ENCODE peak calls at places on chromosome 7, in four cellular contexts. M is right cardiac atrium, V is neural progenitor cell, D is stomach. A is an unnamed sample. For H3K4me1, the result is how much of the 10 kb centered on the place peaks cover.

GRCh38 chr7:114851406-114852025 is 70.4 kb upstream of the MDFIC start:
- DNase-seq in M (no peak), D (no peak), V (no peak), A (no peak)

GRCh38 chr7:40824461-40824860 is 689.7 kb downstream of the SUGCT start:
- DNase-seq in D (no peak), V (no peak), M (no peak), A (no peak)

GRCh38 chr7:3722396-3722846 is 421.4 kb downstream of the SDK1 start:
- DNase-seq in V (peak), M (peak), D (no peak), A (no peak)

GRCh38 chr7:51346136-51346535 is 29.5 kb upstream of the COBL start:
- DNase-seq in V (no peak), M (no peak), D (no peak), A (no peak)

GRCh38 chr7:92832623-92833023 is 3.8 kb downstream of the CDK6 start:
- DNase-seq in V (no peak), D (no peak), M (no peak), A (no peak)

GRCh38 chr7:131443496-131443895 is 112.9 kb downstream of the PODXL start:
- DNase-seq in M (no peak), D (no peak), V (no peak), A (no peak)

GRCh38 chr7:74289660-74290589 is 718 bp downstream of the CLIP2 start:
- DNase-seq in M (peak), V (peak), D (peak), A (peak)

GRCh38 chr7:78149787-78150186 is 351.2 kb downstream of the PHTF2 start:
- DNase-seq in V (no peak), D (no peak), M (no peak), A (no peak)

GRCh38 chr7:26910221-26910620 is 45.8 kb upstream of the SKAP2 start:
- DNase-seq in V (no peak), M (no peak), D (no peak), A (no peak)

GRCh38 chr7:139731802-139732470 is 45.9 kb downstream of the HIPK2 start:
- DNase-seq in V (no peak), D (peak), M (peak), A (peak)
- H3K4me1 ChIP-seq in V (under half), D (half or more), M (under half), A (under half)

GRCh38 chr7:5479133-5479745 is 55.6 kb upstream of the TNRC18 start:
- DNase-seq in M (peak), V (no peak), D (no peak), A (no peak)
- H3K4me1 ChIP-seq in M (under half), V (under half), D (under half), A (under half)

GRCh38 chr7:50304911-50305621 is 550 bp downstream of the IKZF1 start:
- DNase-seq in D (no peak), V (peak), M (peak), A (no peak)
- H3K4me1 ChIP-seq in D (under half), V (under half), M (under half), A (under half)

DNA sequence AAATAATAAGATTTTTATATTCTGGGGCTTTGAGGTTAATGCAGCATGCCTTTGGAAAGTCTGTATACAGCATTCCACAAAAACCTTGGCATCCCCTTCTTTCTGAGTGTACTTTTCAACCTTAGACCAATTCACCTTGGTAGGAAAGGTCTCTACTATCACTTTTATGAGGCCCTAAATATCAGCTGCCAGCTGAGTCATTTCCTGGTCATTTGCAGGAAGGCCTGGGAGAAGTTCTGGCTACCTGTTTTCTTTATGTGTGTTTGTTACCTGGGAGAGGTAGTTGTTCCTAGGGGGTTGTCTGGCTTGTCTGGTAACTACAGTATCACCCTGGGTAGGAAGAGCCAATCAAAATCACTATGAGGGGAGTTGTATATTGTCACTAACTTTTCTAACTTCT is 4.1 kb downstream of the SPAM1 start:
- DNase-seq in D (peak), M (no peak), V (no peak), A (no peak)
- H3K4me1 ChIP-seq in D (under half), M (under half), V (under half), A (under half)

GRCh38 chr7:24964177-24964576 is 15.8 kb downstream of the OSBPL3 start:
- DNase-seq in V (no peak), M (no peak), D (no peak), A (no peak)
- H3K4me1 ChIP-seq in V (under half), M (under half), D (under half), A (under half)